ENCODE peak calls at places on chromosome 3, in six cellular contexts. X is uterus, F is astrocyte, G is AG04450, K is right atrium auricular region, M is body of pancreas. Z is an unnamed sample.

GRCh38 chr3:132256984-132257383 is 60.2 kb upstream of the ACP3 start:
- DNase-seq in X (no peak), F (peak), G (peak), K (no peak), M (peak), Z (no peak)

GRCh38 chr3:55622116-55622515 is 135.0 kb upstream of the WNT5A start:
- DNase-seq in X (no peak), F (peak), G (no peak), K (no peak), M (no peak), Z (no peak)

GRCh38 chr3:66298591-66298990 is 77.8 kb downstream of the SLC25A26 start:
- DNase-seq in X (no peak), F (peak), G (no peak), K (no peak), M (no peak), Z (no peak)

GRCh38 chr3:16896094-16896627 is 11.4 kb downstream of the PLCL2 start:
- DNase-seq in X (no peak), F (no peak), G (no peak), K (no peak), M (no peak), Z (no peak)

GRCh38 chr3:183159319-183159718 is 3.2 kb downstream of the LAMP3 start:
- DNase-seq in X (no peak), F (no peak), G (no peak), K (no peak), M (no peak), Z (no peak)

GRCh38 chr3:105905328-105905727 is 36.5 kb upstream of the CBLB start:
- DNase-seq in X (no peak), F (peak), G (no peak), K (no peak), M (no peak), Z (no peak)

GRCh38 chr3:178714971-178715832 is 179.0 kb downstream of the KCNMB2 start:
- DNase-seq in X (no peak), F (no peak), G (no peak), K (no peak), M (no peak), Z (no peak)

GRCh38 chr3:17032407-17033034 is 147.8 kb downstream of the PLCL2 start:
- DNase-seq in X (no peak), F (peak), G (no peak), K (no peak), M (peak), Z (no peak)

DNA sequence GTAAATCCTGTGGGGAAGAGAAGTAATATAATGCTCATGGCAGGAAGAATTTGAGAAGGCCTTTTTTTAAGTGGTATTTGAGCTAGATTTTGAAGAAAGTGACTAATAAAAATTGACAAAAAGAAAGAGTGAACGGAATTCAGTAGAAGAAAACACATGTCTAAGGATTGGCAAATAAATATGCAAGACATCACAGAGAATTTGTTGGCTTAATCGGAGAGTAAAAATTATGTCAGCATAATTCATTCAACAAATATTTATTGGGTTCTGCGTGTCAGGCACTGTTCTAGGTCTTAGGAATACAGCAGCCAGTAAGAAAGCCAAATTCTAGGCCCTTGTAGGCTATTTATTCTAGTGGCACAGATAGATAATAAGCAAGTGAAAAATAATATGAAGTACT is 33.6 kb upstream of the LEKR1 start:
- DNase-seq in X (no peak), F (no peak), G (no peak), K (no peak), M (no peak), Z (no peak)
- H3K27ac ChIP-seq in X (no peak), F (peak), G (no peak), K (no peak), M (no peak), Z (peak)

DNA sequence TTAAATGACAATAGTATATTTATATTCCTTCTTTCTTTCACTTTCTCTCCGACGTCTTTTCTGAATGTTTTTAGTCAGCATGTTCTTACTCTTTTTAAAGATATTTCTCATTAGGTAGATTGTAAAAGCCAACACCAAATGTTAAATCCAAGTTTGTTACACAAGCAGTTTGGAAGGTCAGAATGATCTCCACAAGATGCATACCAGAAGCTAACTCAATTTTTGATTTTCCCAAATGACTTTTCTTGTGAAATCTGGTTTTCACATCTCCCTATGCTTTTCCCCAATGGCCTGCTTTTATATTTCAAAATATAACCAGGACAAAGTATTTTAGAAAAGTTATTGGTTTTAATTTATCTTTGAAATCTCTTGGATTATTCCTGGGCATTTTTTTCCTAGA is 49.7 kb upstream of the TPRG1 start:
- DNase-seq in X (no peak), F (no peak), G (no peak), K (no peak), M (no peak), Z (no peak)
- H3K4me3 ChIP-seq in X (no peak), F (no peak), G (no peak), K (no peak), M (no peak), Z (peak)

DNA sequence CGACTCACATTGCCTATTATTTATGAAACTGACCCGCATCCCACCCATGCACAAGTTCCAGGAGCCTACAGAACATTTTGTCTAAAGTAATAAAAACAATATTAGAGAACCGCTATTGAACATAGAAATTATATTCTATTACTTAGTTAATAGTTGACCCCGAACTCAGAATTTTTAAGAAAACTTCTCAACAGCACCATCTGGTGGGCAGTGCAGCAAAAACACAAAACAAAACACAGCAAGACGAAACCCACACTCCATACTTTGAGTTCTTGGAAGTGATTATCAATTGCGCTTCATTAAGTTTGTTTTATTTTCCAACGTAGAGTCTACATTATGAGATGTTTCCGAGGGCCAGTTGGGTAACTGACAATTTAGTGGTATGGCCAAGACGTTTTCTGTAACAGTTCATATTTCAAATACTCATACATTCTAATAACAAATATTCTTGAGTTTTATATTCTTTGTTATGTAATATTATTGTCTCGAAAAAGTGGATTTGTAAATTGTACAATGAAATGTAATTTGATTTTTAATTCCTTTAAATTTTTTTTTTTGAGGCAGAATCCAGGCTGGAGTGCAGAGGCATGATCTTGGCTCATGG is 24.0 kb upstream of the C3orf70 start:
- DNase-seq in X (peak), F (no peak), G (no peak), K (peak), M (peak), Z (no peak)
- TF ChIP-seq CTCF in X (peak), F (peak), G (peak), K (peak), M (peak), Z (peak)

GRCh38 chr3:54134155-54134554 is 11.8 kb downstream of the CACNA2D3 start:
- DNase-seq in X (no peak), F (no peak), G (no peak), K (no peak), M (no peak), Z (no peak)
- H3K27ac ChIP-seq in X (no peak), F (no peak), G (no peak), K (no peak), M (no peak), Z (no peak)

DNA sequence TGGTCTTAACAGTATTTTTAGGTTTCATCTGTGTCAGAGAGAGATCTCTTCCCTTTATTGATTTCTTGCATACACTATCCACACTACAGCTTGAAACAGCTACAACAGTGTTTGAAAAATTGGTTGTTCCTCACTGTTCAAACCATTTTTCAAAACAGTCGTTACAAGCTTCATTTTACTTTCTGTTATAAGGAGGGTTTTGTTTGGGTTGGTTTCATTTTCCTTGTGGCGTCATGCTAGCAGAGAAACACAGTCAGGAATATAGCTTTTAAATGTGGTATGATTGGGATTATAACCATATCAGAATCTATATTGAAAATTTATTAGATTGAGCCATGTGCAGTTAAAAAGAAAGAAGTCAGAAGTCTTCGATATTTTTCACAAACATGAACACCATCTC is 400.6 kb downstream of the ZBTB20 start:
- DNase-seq in X (no peak), F (no peak), G (no peak), K (no peak), M (no peak), Z (no peak)
- H3K4me3 ChIP-seq in X (peak), F (no peak), G (no peak), K (peak), M (no peak), Z (peak)

GRCh38 chr3:186775999-186776398 is 7.4 kb upstream of the EIF4A2 start:
- DNase-seq in X (no peak), F (peak), G (no peak), K (no peak), M (no peak), Z (no peak)
- TF ChIP-seq CTCF in X (no peak), F (no peak), G (no peak), K (no peak), M (no peak), Z (no peak)

DNA sequence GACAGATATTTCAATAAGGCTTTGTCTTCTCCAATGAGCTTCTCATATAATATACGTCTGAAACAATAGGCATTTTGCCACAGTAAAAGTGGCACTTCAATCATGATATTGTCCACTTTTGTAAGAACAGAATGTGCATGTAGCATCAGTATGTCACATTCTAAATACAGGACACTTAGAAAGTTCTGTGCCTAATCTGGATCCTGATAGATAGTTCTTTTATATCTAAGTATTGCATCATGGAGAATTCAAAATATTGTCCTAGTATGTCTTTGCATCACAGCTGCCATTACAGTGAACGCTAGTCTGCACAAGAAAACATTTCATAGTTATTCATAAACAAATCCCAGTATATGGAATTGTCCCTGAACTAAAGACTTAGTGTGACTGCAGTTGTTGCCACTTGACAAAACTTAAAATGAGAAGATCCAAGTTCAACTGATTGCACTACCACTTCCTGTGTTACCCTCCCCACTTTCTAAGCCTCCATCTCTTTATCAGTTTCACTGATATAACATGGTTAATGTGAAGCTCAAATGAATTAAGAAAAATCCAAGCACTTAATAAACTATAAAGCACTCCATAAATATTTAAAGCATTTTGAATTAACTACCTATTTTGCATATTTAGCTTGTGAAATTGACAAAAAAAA is 19.6 kb downstream of the LRRFIP2 start:
- DNase-seq in X (no peak), F (no peak), G (no peak), K (no peak), M (no peak), Z (no peak)
- H3K27ac ChIP-seq in X (no peak), F (no peak), G (no peak), K (no peak), M (no peak), Z (no peak)